ENCODE peak calls at places on chromosomes 3 and 15, in six cellular contexts. P, R, Z, U, T and M are unnamed samples.
A peak's percentile ranks its signal among the peaks of the same experiment; 100 is the strongest.

GRCh38 chr15:67240235-67241131 is 14.0 kb downstream of the AAGAB start:
- DNase-seq in P (no peak), R (peak; percentile 1), Z (no peak), U (no peak), T (no peak), M (peak; percentile 21)

GRCh38 chr3:33113772-33114621 is at the start of gene CRTAP:
- DNase-seq in P (peak; percentile 99), R (peak; percentile 95), Z (peak; percentile 98), U (peak; percentile 95), T (peak; percentile 94), M (peak; percentile 87)

GRCh38 chr3:4409415-4409814 is 57.7 kb downstream of the SUMF1 start:
- DNase-seq in P (no peak), R (no peak), Z (no peak), U (no peak), T (no peak), M (no peak)

GRCh38 chr3:10833855-10834414 is 17.9 kb downstream of the SLC6A11 start:
- DNase-seq in P (no peak), R (no peak), Z (no peak), U (no peak), T (no peak), M (no peak)

GRCh38 chr3:169541528-169541927 is 122.0 kb downstream of the MECOM start:
- DNase-seq in P (no peak), R (peak; percentile 57), Z (no peak), U (no peak), T (no peak), M (no peak)

GRCh38 chr15:78873796-78874761 is 1.4 kb downstream of the MORF4L1 start:
- DNase-seq in P (no peak), R (no peak), Z (peak; percentile 63), U (peak; percentile 13), T (peak; percentile 32), M (no peak)

GRCh38 chr3:100032262-100032661 is 82.0 kb downstream of the FILIP1L start:
- DNase-seq in P (no peak), R (no peak), Z (no peak), U (no peak), T (no peak), M (no peak)

GRCh38 chr3:171239757-171240503 is 213.4 kb upstream of the SLC2A2 start:
- DNase-seq in P (no peak), R (peak; percentile 9), Z (no peak), U (no peak), T (no peak), M (no peak)

GRCh38 chr15:89495638-89496145 is 691 bp downstream of the RHCG start:
- DNase-seq in P (no peak), R (no peak), Z (no peak), U (no peak), T (no peak), M (no peak)

GRCh38 chr3:62332771-62333381 is 40.5 kb downstream of the FEZF2 start:
- DNase-seq in P (no peak), R (peak; percentile 47), Z (no peak), U (no peak), T (peak; percentile 49), M (no peak)

GRCh38 chr15:48667701-48668100 is 22.2 kb upstream of the FBN1 start:
- DNase-seq in P (no peak), R (no peak), Z (no peak), U (no peak), T (no peak), M (no peak)

GRCh38 chr3:111392911-111393351 is 149.1 kb upstream of the CD96 start:
- DNase-seq in P (no peak), R (no peak), Z (no peak), U (no peak), T (no peak), M (peak; percentile 33)

GRCh38 chr15:55897560-55898336 is 95.7 kb downstream of the NEDD4 start:
- DNase-seq in P (no peak), R (peak; percentile 67), Z (peak; percentile 50), U (peak; percentile 54), T (peak; percentile 75), M (no peak)

GRCh38 chr15:75542386-75542797 is 36.7 kb downstream of the PTPN9 start:
- DNase-seq in P (no peak), R (peak; percentile 42), Z (no peak), U (no peak), T (peak; percentile 24), M (no peak)

GRCh38 chr3:193764959-193765358 is 172.0 kb downstream of the OPA1 start:
- DNase-seq in P (peak; percentile 34), R (no peak), Z (no peak), U (no peak), T (no peak), M (no peak)

GRCh38 chr3:36164400-36164799 is 215.9 kb upstream of the STAC start:
- DNase-seq in P (no peak), R (no peak), Z (no peak), U (no peak), T (no peak), M (no peak)

GRCh38 chr3:36165509-36165908 is 214.8 kb upstream of the STAC start:
- DNase-seq in P (no peak), R (no peak), Z (no peak), U (no peak), T (no peak), M (no peak)

DNA sequence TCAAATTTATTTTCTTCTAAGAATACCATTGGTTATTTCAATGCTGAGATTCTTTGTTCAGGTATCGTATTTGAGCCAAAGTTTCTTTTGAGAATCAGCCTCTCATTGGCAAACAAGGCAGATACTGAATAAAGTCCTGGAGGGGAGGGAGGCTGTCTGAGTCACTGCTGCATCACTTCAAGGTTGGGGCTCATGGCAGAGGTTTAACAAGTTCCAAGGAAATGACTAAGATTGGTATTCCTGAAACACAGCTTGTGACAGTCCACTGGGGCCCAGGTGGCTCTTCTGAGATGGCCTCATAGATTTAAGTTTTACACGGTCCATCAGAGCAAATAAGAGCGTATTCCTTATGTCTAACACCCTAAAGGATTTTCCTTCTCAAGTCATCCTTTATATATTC is 213.8 kb upstream of the STAC start:
- DNase-seq in P (no peak), R (no peak), Z (no peak), U (no peak), T (no peak), M (no peak)
- H3K27ac ChIP-seq in P (no peak overlapping the region), R (no peak overlapping the region), Z (no peak overlapping the region), U (no peak overlapping the region), T (no peak overlapping the region), M (no peak overlapping the region)

GRCh38 chr3:179599531-179599930 is 4.9 kb downstream of the MRPL47 start:
- DNase-seq in P (no peak), R (no peak), Z (no peak), U (no peak), T (no peak), M (no peak)
- H3K36me3 ChIP-seq in P (peaks cover 50% of the 10 kb centered on the region), R (peaks cover 66% of the 10 kb centered on the region), Z (no peaks in the 10 kb centered on the region), U (peaks cover 78% of the 10 kb centered on the region), T (peaks cover 45% of the 10 kb centered on the region), M (peaks cover 21% of the 10 kb centered on the region)

GRCh38 chr3:66392512-66392911 is 108.3 kb downstream of the LRIG1 start:
- DNase-seq in P (peak; percentile 43), R (no peak), Z (no peak), U (no peak), T (no peak), M (no peak)
- H3K27ac ChIP-seq in P (peak overlapping the region; percentile 89), R (no peak overlapping the region), Z (peak overlapping the region; percentile 31), U (peak overlapping the region; percentile 22), T (no peak overlapping the region), M (no peak overlapping the region)

GRCh38 chr3:39099738-39100499 is 7.5 kb downstream of the GORASP1 start:
- DNase-seq in P (no peak), R (no peak), Z (no peak), U (no peak), T (no peak), M (no peak)

GRCh38 chr3:39099242-39099641 is 8.2 kb downstream of the GORASP1 start:
- DNase-seq in P (no peak), R (no peak), Z (no peak), U (no peak), T (no peak), M (no peak)

GRCh38 chr3:39096775-39097174 is 10.7 kb downstream of the GORASP1 start:
- DNase-seq in P (no peak), R (no peak), Z (no peak), U (no peak), T (no peak), M (no peak)

GRCh38 chr3:39098473-39099000 is 8.9 kb downstream of the GORASP1 start:
- DNase-seq in P (no peak), R (no peak), Z (no peak), U (no peak), T (no peak), M (no peak)

GRCh38 chr3:39097716-39098472 is 9.5 kb downstream of the GORASP1 start:
- DNase-seq in P (no peak), R (no peak), Z (no peak), U (no peak), T (no peak), M (no peak)
- H3K36me3 ChIP-seq in P (peaks cover 41% of the 10 kb centered on the region), R (peaks cover 50% of the 10 kb centered on the region), Z (peaks cover 13% of the 10 kb centered on the region), U (peaks cover 79% of the 10 kb centered on the region), T (no peaks in the 10 kb centered on the region), M (peaks cover 48% of the 10 kb centered on the region)

GRCh38 chr15:98666841-98667240 is 18.5 kb downstream of the IGF1R start:
- DNase-seq in P (no peak), R (no peak), Z (no peak), U (no peak), T (no peak), M (no peak)

GRCh38 chr15:98671060-98672008 is 23.0 kb downstream of the IGF1R start:
- DNase-seq in P (no peak), R (no peak), Z (no peak), U (no peak), T (peak; percentile 52), M (no peak)

GRCh38 chr15:98668566-98669308 is 20.4 kb downstream of the IGF1R start:
- DNase-seq in P (no peak), R (peak; percentile 74), Z (no peak), U (no peak), T (no peak), M (no peak)

GRCh38 chr15:98667521-98668179 is 19.3 kb downstream of the IGF1R start:
- DNase-seq in P (no peak), R (no peak), Z (no peak), U (no peak), T (peak; percentile 14), M (no peak)

GRCh38 chr15:98669638-98670037 is 21.3 kb downstream of the IGF1R start:
- DNase-seq in P (no peak), R (no peak), Z (no peak), U (no peak), T (no peak), M (no peak)
- H3K27ac ChIP-seq in P (peak overlapping the region; percentile 62), R (peak overlapping the region; percentile 89), Z (no peak overlapping the region), U (peak overlapping the region; percentile 38), T (no peak overlapping the region), M (no peak overlapping the region)

GRCh38 chr3:69016901-69017300 is 3.4 kb upstream of the EOGT start:
- DNase-seq in P (no peak), R (no peak), Z (no peak), U (no peak), T (no peak), M (no peak)

GRCh38 chr3:69016102-69016501 is 2.6 kb upstream of the EOGT start:
- DNase-seq in P (no peak), R (no peak), Z (no peak), U (no peak), T (no peak), M (no peak)

GRCh38 chr3:69020424-69020823 is 6.9 kb upstream of the EOGT start:
- DNase-seq in P (no peak), R (no peak), Z (no peak), U (no peak), T (no peak), M (no peak)

GRCh38 chr3:69020857-69021256 is 7.4 kb upstream of the EOGT start:
- DNase-seq in P (no peak), R (no peak), Z (no peak), U (no peak), T (no peak), M (no peak)
- H3K36me3 ChIP-seq in P (peaks cover 17% of the 10 kb centered on the region), R (peaks cover 32% of the 10 kb centered on the region), Z (peaks cover 4% of the 10 kb centered on the region), U (peaks cover 62% of the 10 kb centered on the region), T (peaks cover 6% of the 10 kb centered on the region), M (peaks cover 12% of the 10 kb centered on the region)

GRCh38 chr3:125061646-125062045 is 5.8 kb upstream of the HEG1 start:
- DNase-seq in P (no peak), R (no peak), Z (no peak), U (no peak), T (no peak), M (no peak)
- H3K27ac ChIP-seq in P (peak overlapping the region; percentile 95), R (peak overlapping the region; percentile 88), Z (no peak overlapping the region), U (peak overlapping the region; percentile 67), T (no peak overlapping the region), M (no peak overlapping the region)